ENCODE peak calls at places on chromosomes 16 and 17, in seven cellular contexts. V is fibroblast of mammary gland, E is hippocampal formation, F is RWPE1, H is GDM1, S is A172, O is anterior cingulate cortex. B is an unnamed sample.

GRCh38 chr16:49587511-49587910 is 213.9 kb downstream of the C16orf78 start:
- DNase-seq in V (no peak), H (no peak), F (no peak), E (no peak), O (no peak), S (no peak), B (no peak)

GRCh38 chr17:39231587-39232551 is 6.1 kb upstream of the STAC2 start:
- DNase-seq in H (no peak), E (no peak), F (no peak), V (peak; percentile 38), S (no peak), O (no peak), B (peak; percentile 23)

GRCh38 chr17:52071712-52072111 is 86.8 kb downstream of the CA10 start:
- DNase-seq in V (no peak), H (no peak), E (no peak), O (no peak), F (no peak), S (no peak), B (no peak)

GRCh38 chr16:26365555-26365954 is 673.8 kb downstream of the HS3ST4 start:
- DNase-seq in F (no peak), H (no peak), O (no peak), S (no peak), V (no peak), E (no peak), B (no peak)

GRCh38 chr17:80688994-80689635 is 144.5 kb downstream of the RPTOR start:
- DNase-seq in V (no peak), E (no peak), F (no peak), H (no peak), S (no peak), O (no peak), B (no peak)

GRCh38 chr16:54287758-54288591 is 1.4 kb upstream of the IRX3 start:
- DNase-seq in E (no peak), O (no peak), S (no peak), F (no peak), V (peak; percentile 18), H (no peak), B (no peak)

GRCh38 chr16:1300664-1301476 is 8.6 kb upstream of the UBE2I start:
- DNase-seq in V (peak; percentile 30), S (no peak), E (peak; percentile 31), F (no peak), H (peak; percentile 18), O (no peak), B (peak; percentile 50)

GRCh38 chr17:69175812-69176517 is 34.3 kb upstream of the ABCA6 start:
- DNase-seq in E (no peak), S (peak; percentile 92), F (peak; percentile 58), H (no peak), V (peak; percentile 87), O (no peak), B (peak; percentile 92)

GRCh38 chr17:37489197-37490001 is at the start of gene DUSP14:
- DNase-seq in H (peak; percentile 86), S (peak; percentile 54), F (peak; percentile 88), V (peak; percentile 67), E (peak; percentile 78), O (peak; percentile 56), B (peak; percentile 82)

GRCh38 chr16:70735141-70735979 is 49.5 kb upstream of the MTSS2 start:
- DNase-seq in O (no peak), S (no peak), F (no peak), E (no peak), H (no peak), V (peak; percentile 87), B (no peak)

GRCh38 chr16:79962962-79963361 is 362.4 kb upstream of the MAF start:
- DNase-seq in O (no peak), V (no peak), S (no peak), F (no peak), H (no peak), E (no peak), B (no peak)

GRCh38 chr17:56779306-56779705 is 54.4 kb downstream of the C17orf67 start:
- DNase-seq in H (no peak), E (no peak), F (no peak), S (no peak), V (no peak), O (no peak), B (no peak)

GRCh38 chr17:74728033-74728701 is 8.9 kb upstream of the RAB37 start:
- DNase-seq in S (no peak), V (no peak), H (no peak), O (no peak), F (no peak), E (no peak), B (no peak)

GRCh38 chr17:33929181-33929724 is 325.8 kb upstream of the CCL2 start:
- DNase-seq in H (no peak), O (no peak), V (no peak), E (no peak), S (no peak), F (no peak), B (no peak)

GRCh38 chr17:78408476-78409020 is 30.1 kb downstream of the PGS1 start:
- DNase-seq in S (no peak), F (no peak), O (no peak), H (no peak), V (no peak), E (no peak), B (no peak)

B was measured in epithelial cell of esophagus.